ENCODE peak calls at places on chromosome 22, in five cellular contexts. One of them, this sample, is unnamed.

GRCh38 chr22:27670701-27671412 is 130.7 kb downstream of the MN1 start:
- DNase-seq in fibroblast of mammary gland: no peak
- DNase-seq in lower leg skin: no peak
- DNase-seq in HFFc6: no peak
- DNase-seq in HCT116: peak; percentile 34
- DNase-seq in this sample: no peak

GRCh38 chr22:36386900-36387663 is 685 bp downstream of the MYH9 start:
- DNase-seq in fibroblast of mammary gland: no peak
- DNase-seq in lower leg skin: peak; percentile 58
- DNase-seq in HFFc6: no peak
- DNase-seq in HCT116: no peak
- DNase-seq in this sample: no peak

GRCh38 chr22:45007247-45007945 is 2.4 kb downstream of the PHF21B start:
- DNase-seq in fibroblast of mammary gland: no peak
- DNase-seq in lower leg skin: no peak
- DNase-seq in HFFc6: no peak
- DNase-seq in HCT116: no peak
- DNase-seq in this sample: peak; percentile 26

GRCh38 chr22:46582281-46582811 is 37.8 kb upstream of the GRAMD4 start:
- DNase-seq in fibroblast of mammary gland: no peak
- DNase-seq in lower leg skin: no peak
- DNase-seq in HFFc6: no peak
- DNase-seq in HCT116: no peak
- DNase-seq in this sample: no peak

GRCh38 chr22:50276143-50276542 is 6.0 kb upstream of the MAPK11 start:
- DNase-seq in fibroblast of mammary gland: peak; percentile 60
- DNase-seq in lower leg skin: no peak
- DNase-seq in HFFc6: no peak
- DNase-seq in HCT116: no peak
- DNase-seq in this sample: peak; percentile 75

GRCh38 chr22:42080287-42080686 is 787 bp downstream of the SMDT1 start:
- DNase-seq in fibroblast of mammary gland: peak; percentile 53
- DNase-seq in lower leg skin: no peak
- DNase-seq in HFFc6: peak; percentile 51
- DNase-seq in HCT116: no peak
- DNase-seq in this sample: peak; percentile 62

GRCh38 chr22:28882545-28882877 is 861 bp upstream of the ZNRF3 start:
- DNase-seq in fibroblast of mammary gland: no peak
- DNase-seq in lower leg skin: peak; percentile 32
- DNase-seq in HFFc6: no peak
- DNase-seq in HCT116: peak; percentile 8
- DNase-seq in this sample: peak; percentile 48

GRCh38 chr22:39960791-39961746 is 872 bp downstream of the TMA7B start:
- DNase-seq in fibroblast of mammary gland: peak; percentile 97
- DNase-seq in lower leg skin: no peak
- DNase-seq in HFFc6: peak; percentile 83
- DNase-seq in HCT116: no peak
- DNase-seq in this sample: peak; percentile 89

GRCh38 chr22:31846161-31847115 is 92.6 kb downstream of the DEPDC5 start:
- DNase-seq in fibroblast of mammary gland: peak; percentile 57
- DNase-seq in lower leg skin: no peak
- DNase-seq in HFFc6: peak; percentile 29
- DNase-seq in HCT116: no peak
- DNase-seq in this sample: peak; percentile 46

GRCh38 chr22:40281717-40282116 is 64.6 kb upstream of the ADSL start:
- DNase-seq in fibroblast of mammary gland: no peak
- DNase-seq in lower leg skin: peak; percentile 45
- DNase-seq in HFFc6: no peak
- DNase-seq in HCT116: no peak
- DNase-seq in this sample: no peak

GRCh38 chr22:40345801-40346177 is 511 bp upstream of the ADSL start:
- DNase-seq in fibroblast of mammary gland: peak; percentile 37
- DNase-seq in lower leg skin: peak; percentile 27
- DNase-seq in HFFc6: peak; percentile 11
- DNase-seq in HCT116: no peak
- DNase-seq in this sample: peak; percentile 49

GRCh38 chr22:17549183-17549582 is 14.1 kb upstream of the SLC25A18 start:
- DNase-seq in fibroblast of mammary gland: no peak
- DNase-seq in lower leg skin: no peak
- DNase-seq in HFFc6: no peak
- DNase-seq in HCT116: no peak
- DNase-seq in this sample: no peak

GRCh38 chr22:45261407-45262088 is 20.9 kb upstream of the KIAA0930 start:
- DNase-seq in fibroblast of mammary gland: no peak
- DNase-seq in lower leg skin: no peak
- DNase-seq in HFFc6: no peak
- DNase-seq in HCT116: no peak
- DNase-seq in this sample: no peak

GRCh38 chr22:26619510-26619909 is 1.7 kb upstream of the CRYBB1 start:
- DNase-seq in fibroblast of mammary gland: no peak
- DNase-seq in lower leg skin: no peak
- DNase-seq in HFFc6: no peak
- DNase-seq in HCT116: no peak
- DNase-seq in this sample: no peak

GRCh38 chr22:32605576-32605975 is 131.0 kb downstream of the FBXO7 start:
- DNase-seq in fibroblast of mammary gland: no peak
- DNase-seq in lower leg skin: no peak
- DNase-seq in HFFc6: no peak
- DNase-seq in HCT116: no peak
- DNase-seq in this sample: no peak

GRCh38 chr22:22137891-22138290 is 106.7 kb upstream of the VPREB1 start:
- DNase-seq in fibroblast of mammary gland: no peak
- DNase-seq in lower leg skin: no peak
- DNase-seq in HFFc6: no peak
- DNase-seq in HCT116: no peak
- DNase-seq in this sample: no peak

GRCh38 chr22:31192513-31192912 is 19.6 kb upstream of the LIMK2 start:
- DNase-seq in fibroblast of mammary gland: peak; percentile 50
- DNase-seq in lower leg skin: no peak
- DNase-seq in HFFc6: no peak
- DNase-seq in HCT116: no peak
- DNase-seq in this sample: peak; percentile 39

GRCh38 chr22:43148581-43148980 is 2.8 kb upstream of the TSPO start:
- DNase-seq in fibroblast of mammary gland: no peak
- DNase-seq in lower leg skin: no peak
- DNase-seq in HFFc6: no peak
- DNase-seq in HCT116: no peak
- DNase-seq in this sample: no peak

GRCh38 chr22:30573594-30574094 is 821 bp downstream of the GAL3ST1 start:
- DNase-seq in fibroblast of mammary gland: no peak
- DNase-seq in lower leg skin: no peak
- DNase-seq in HFFc6: no peak
- DNase-seq in HCT116: no peak
- DNase-seq in this sample: no peak

GRCh38 chr22:46029574-46030200 is 52.7 kb upstream of the WNT7B start:
- DNase-seq in fibroblast of mammary gland: no peak
- DNase-seq in lower leg skin: no peak
- DNase-seq in HFFc6: no peak
- DNase-seq in HCT116: no peak
- DNase-seq in this sample: no peak

GRCh38 chr22:43600265-43600664 is 188.5 kb downstream of the MPPED1 start:
- DNase-seq in fibroblast of mammary gland: no peak
- DNase-seq in lower leg skin: no peak
- DNase-seq in HFFc6: no peak
- DNase-seq in HCT116: no peak
- DNase-seq in this sample: no peak

GRCh38 chr22:46454233-46454909 is 83.0 kb downstream of the CELSR1 start:
- DNase-seq in fibroblast of mammary gland: no peak
- DNase-seq in lower leg skin: no peak
- DNase-seq in HFFc6: no peak
- DNase-seq in HCT116: no peak
- DNase-seq in this sample: no peak

GRCh38 chr22:47153854-47154542 is 391.5 kb downstream of the TBC1D22A start:
- DNase-seq in fibroblast of mammary gland: no peak
- DNase-seq in lower leg skin: no peak
- DNase-seq in HFFc6: no peak
- DNase-seq in HCT116: no peak
- DNase-seq in this sample: peak; percentile 2

GRCh38 chr22:39815882-39816395 is 77.6 kb downstream of the ENTHD1 start:
- DNase-seq in fibroblast of mammary gland: peak; percentile 42
- DNase-seq in lower leg skin: no peak
- DNase-seq in HFFc6: no peak
- DNase-seq in HCT116: no peak
- DNase-seq in this sample: no peak

This sample was measured in cardiac fibroblast.